ENCODE peak calls at places on chromosome 5, in four cellular contexts. D is left ventricle myocardium inferior, Z is fibroblast of lung, F is IMR-90. A is an unnamed sample.

GRCh38 chr5:151700816-151701215 is 14.1 kb upstream of the SPARC start:
- DNase-seq in Z (no peak), F (no peak), D (no peak), A (no peak)

GRCh38 chr5:157222506-157223230 is 42.0 kb downstream of the ITK start:
- DNase-seq in Z (no peak), D (no peak), F (peak; percentile 35), A (no peak)

GRCh38 chr5:172284275-172284971 is 859 bp upstream of the UBTD2 start:
- DNase-seq in Z (no peak), F (no peak), D (no peak), A (no peak)

GRCh38 chr5:177300236-177300880 is 3.2 kb downstream of the RAB24 start:
- DNase-seq in Z (peak; percentile 74), D (peak; percentile 48), F (peak; percentile 80), A (no peak)

GRCh38 chr5:170757182-170757601 is 26.3 kb upstream of the GABRP start:
- DNase-seq in Z (no peak), F (peak; percentile 16), D (no peak), A (no peak)

GRCh38 chr5:169808118-169808581 is 171.1 kb downstream of the DOCK2 start:
- DNase-seq in D (no peak), Z (no peak), F (no peak), A (no peak)

GRCh38 chr5:172881691-172882370 is 47.8 kb downstream of the ERGIC1 start:
- DNase-seq in F (peak; percentile 86), D (no peak), Z (peak; percentile 64), A (no peak)

GRCh38 chr5:179223528-179223927 is 121.7 kb downstream of the ADAMTS2 start:
- DNase-seq in D (no peak), F (no peak), Z (no peak), A (no peak)

GRCh38 chr5:143514915-143515314 is 111.4 kb upstream of the NR3C1 start:
- DNase-seq in D (no peak), F (peak; percentile 74), Z (peak; percentile 55), A (no peak)

GRCh38 chr5:75363726-75364495 is 26.9 kb downstream of the HMGCR start:
- DNase-seq in Z (no peak), D (no peak), F (no peak), A (no peak)

GRCh38 chr5:146440348-146440747 is 6.8 kb upstream of the TCERG1 start:
- DNase-seq in F (no peak), Z (no peak), D (no peak), A (no peak)

GRCh38 chr5:14039576-14039975 is 95.1 kb upstream of the DNAH5 start:
- DNase-seq in F (peak; percentile 84), Z (no peak), D (no peak), A (no peak)

GRCh38 chr5:155546075-155546474 is 532.5 kb downstream of the KIF4B start:
- DNase-seq in D (no peak), F (no peak), Z (no peak), A (no peak)

GRCh38 chr5:142859037-142859436 is 88.9 kb downstream of the ARHGAP26 start:
- DNase-seq in D (no peak), Z (no peak), F (no peak), A (no peak)

GRCh38 chr5:132760601-132761317 is 13.5 kb downstream of the CCNI2 start:
- DNase-seq in F (no peak), Z (no peak), D (no peak), A (no peak)

GRCh38 chr5:1468629-1469527 is 23.6 kb upstream of the SLC6A3 start:
- DNase-seq in Z (no peak), F (no peak), D (no peak), A (no peak)

GRCh38 chr5:31908396-31908795 is 265.7 kb downstream of the GOLPH3 start:
- DNase-seq in Z (no peak), D (no peak), F (no peak), A (no peak)

GRCh38 chr5:143796110-143796509 is 15.9 kb upstream of the HMHB1 start:
- DNase-seq in F (no peak), D (no peak), Z (no peak), A (no peak)

GRCh38 chr5:68534131-68534940 is 318.8 kb downstream of the PIK3R1 start:
- DNase-seq in F (no peak), Z (no peak), D (peak; percentile 25), A (peak; percentile 63)

GRCh38 chr5:14110196-14110595 is 32.9 kb upstream of the TRIO start:
- DNase-seq in D (no peak), Z (peak; percentile 30), F (peak; percentile 56), A (no peak)

GRCh38 chr5:102794047-102794446 is 38.9 kb downstream of the PAM start:
- DNase-seq in Z (no peak), D (no peak), F (no peak), A (no peak)

GRCh38 chr5:79872309-79872708 is 118.8 kb downstream of the MTX3 start:
- DNase-seq in Z (no peak), D (no peak), F (no peak), A (no peak)

GRCh38 chr5:89444073-89444472 is 561.1 kb upstream of the MEF2C start:
- DNase-seq in D (no peak), Z (no peak), F (no peak), A (no peak)

GRCh38 chr5:89449392-89450148 is 566.6 kb upstream of the MEF2C start:
- DNase-seq in F (no peak), Z (no peak), D (no peak), A (no peak)

GRCh38 chr5:89447027-89447426 is 564.0 kb upstream of the MEF2C start:
- DNase-seq in D (no peak), Z (no peak), F (no peak), A (no peak)

GRCh38 chr5:89441965-89442364 is 559.0 kb upstream of the MEF2C start:
- DNase-seq in F (no peak), Z (no peak), D (no peak), A (no peak)

DNA sequence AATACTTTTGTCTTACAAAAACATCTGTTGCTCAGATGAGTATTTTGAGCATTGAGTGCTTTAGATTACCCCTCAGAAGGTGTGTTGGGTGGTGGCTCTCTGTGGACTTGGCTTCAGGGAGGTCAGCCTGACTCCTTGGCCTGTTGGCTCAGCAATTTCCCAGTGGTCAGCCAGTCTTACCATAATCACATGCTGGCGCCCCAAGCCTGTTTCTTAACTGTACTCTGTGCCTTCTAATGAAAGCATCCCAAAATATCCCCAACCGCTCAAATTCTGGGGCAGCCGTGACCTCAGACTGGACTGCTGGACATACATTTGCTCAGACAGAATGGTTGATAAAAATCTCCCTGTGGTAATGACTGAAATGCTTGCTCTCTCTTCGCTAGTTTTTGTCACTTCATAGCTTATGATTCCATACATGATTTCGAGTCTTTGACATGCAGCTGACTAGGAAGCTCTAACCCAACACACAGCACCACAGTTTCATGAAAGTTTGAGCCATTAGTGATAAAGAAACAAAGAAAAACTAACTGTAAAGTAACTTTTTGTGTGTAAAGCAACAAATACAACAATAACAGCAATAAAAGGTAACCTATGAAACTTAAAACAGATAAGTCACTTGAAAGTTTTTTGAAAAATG is 562.2 kb upstream of the MEF2C start:
- DNase-seq in F (no peak), D (no peak), Z (no peak), A (no peak)
- H3K27ac ChIP-seq in F (no peak overlapping the region), D (no peak overlapping the region), Z (no peak overlapping the region), A (no peak overlapping the region)

GRCh38 chr5:127417534-127417933 is 99.9 kb upstream of the PRRC1 start:
- DNase-seq in D (no peak), F (no peak), Z (no peak), A (peak; percentile 93)

GRCh38 chr5:127418378-127418777 is 99.1 kb upstream of the PRRC1 start:
- DNase-seq in F (no peak), D (no peak), Z (no peak), A (no peak)

GRCh38 chr5:127416896-127417295 is 100.5 kb upstream of the PRRC1 start:
- DNase-seq in F (no peak), Z (no peak), D (no peak), A (peak; percentile 94)

GRCh38 chr5:127419007-127419406 is 98.4 kb upstream of the PRRC1 start:
- DNase-seq in F (no peak), D (no peak), Z (no peak), A (no peak)

GRCh38 chr5:127419858-127420257 is 97.6 kb upstream of the PRRC1 start:
- DNase-seq in D (no peak), F (no peak), Z (no peak), A (no peak)
- H3K36me3 ChIP-seq in D (no peaks in the 10 kb centered on the region), F (no peaks in the 10 kb centered on the region), Z (no peaks in the 10 kb centered on the region), A (peaks cover 28% of the 10 kb centered on the region)

GRCh38 chr5:55225346-55225745 is 1.8 kb downstream of the MCIDAS start:
- DNase-seq in F (no peak), D (no peak), Z (no peak), A (no peak)

GRCh38 chr5:55226934-55227737 is at the start of gene MCIDAS:
- DNase-seq in D (peak; percentile 20), F (peak; percentile 6), Z (no peak), A (peak; percentile 70)

GRCh38 chr5:55226027-55226933 is 835 bp downstream of the MCIDAS start:
- DNase-seq in D (no peak), F (peak; percentile 16), Z (no peak), A (peak; percentile 92)

GRCh38 chr5:55230086-55230629 is 3.0 kb upstream of the MCIDAS start:
- DNase-seq in D (no peak), Z (no peak), F (no peak), A (no peak)

DNA sequence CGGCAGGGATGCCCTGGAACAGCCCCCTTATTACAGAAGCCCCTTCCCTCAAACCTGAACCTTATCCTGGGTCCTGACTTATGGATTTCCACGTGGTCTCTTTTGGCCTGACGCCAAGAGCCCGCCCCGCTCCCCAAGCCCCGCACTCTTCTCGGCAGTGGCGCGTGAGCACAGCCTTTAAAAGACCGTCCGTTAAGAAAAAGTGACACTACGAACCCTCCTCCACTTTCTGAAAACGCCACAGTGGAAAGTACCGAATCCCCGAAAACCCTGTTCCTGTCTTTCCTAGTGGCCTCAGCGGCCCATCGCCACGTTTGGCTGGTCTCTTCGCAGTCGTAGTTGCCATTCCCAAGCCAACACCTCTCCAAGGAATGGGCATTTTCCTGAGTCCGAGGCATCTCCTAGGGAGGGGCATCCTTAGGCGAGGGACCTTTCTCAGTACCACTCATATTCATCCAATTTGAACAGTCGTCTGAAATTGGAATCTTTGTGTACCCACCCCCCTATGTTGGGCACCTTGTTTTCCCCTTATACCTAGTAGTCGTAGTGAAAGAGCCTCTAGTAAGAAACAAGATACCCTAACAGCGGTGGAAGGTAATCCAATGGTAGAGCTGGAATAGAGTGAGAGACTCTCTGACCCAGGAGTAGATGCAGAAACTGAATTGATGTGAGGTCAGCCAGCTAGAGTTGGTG is 769 bp upstream of the MCIDAS start:
- DNase-seq in Z (no peak), D (no peak), F (no peak), A (no peak)
- H3K27ac ChIP-seq in Z (no peak overlapping the region), D (no peak overlapping the region), F (no peak overlapping the region), A (no peak overlapping the region)

GRCh38 chr5:84148651-84149050 is 236.0 kb downstream of the EDIL3 start:
- DNase-seq in Z (no peak), D (no peak), F (no peak), A (no peak)

GRCh38 chr5:84149094-84149493 is 235.6 kb downstream of the EDIL3 start:
- DNase-seq in D (no peak), Z (no peak), F (no peak), A (no peak)
- H3K36me3 ChIP-seq in D (no peaks in the 10 kb centered on the region), Z (no peaks in the 10 kb centered on the region), F (no peaks in the 10 kb centered on the region), A (no peaks in the 10 kb centered on the region)